ENCODE peak calls at places on chromosomes 1 and 21, in six cellular contexts. S is Right ventricle myocardium superior, X is A549, G is T-helper 2 cell, Z is putamen, M is NCI-H1092 treated with DMSO at 0.1 percent for 48 hours. F is an unnamed sample.

GRCh38 chr1:214934035-214934434 is 148.5 kb upstream of the KCNK2 start:
- DNase-seq in S (no peak), Z (no peak), G (no peak), X (no peak), M (no peak), F (no peak)

GRCh38 chr21:37878946-37879660 is 37.2 kb downstream of the KCNJ6 start:
- DNase-seq in Z (no peak), M (no peak), S (no peak), G (no peak), X (peak), F (no peak)

GRCh38 chr1:2248127-2248826 is 20.2 kb downstream of the SKI start:
- DNase-seq in X (no peak), M (no peak), G (no peak), S (peak), Z (no peak), F (no peak)

GRCh38 chr1:236750928-236751327 is 44.2 kb upstream of the MTR start:
- DNase-seq in G (no peak), Z (no peak), M (no peak), X (no peak), S (no peak), F (no peak)

GRCh38 chr1:228161381-228161780 is 4.2 kb upstream of the IBA57 start:
- DNase-seq in S (no peak), X (no peak), Z (no peak), M (no peak), G (no peak), F (no peak)

GRCh38 chr1:38571726-38572125 is 287.8 kb downstream of the RRAGC start:
- DNase-seq in Z (no peak), X (no peak), M (no peak), S (no peak), G (no peak), F (no peak)

GRCh38 chr1:111742938-111743549 is 3.8 kb upstream of the INKA2 start:
- DNase-seq in X (no peak), G (no peak), S (no peak), Z (no peak), M (no peak), F (no peak)

GRCh38 chr1:41418868-41419583 is 57.8 kb downstream of the FOXO6 start:
- DNase-seq in M (no peak), G (no peak), S (peak), Z (no peak), X (peak), F (no peak)

GRCh38 chr1:175072131-175072941 is 4.7 kb downstream of the TNN start:
- DNase-seq in S (peak), X (no peak), G (peak), Z (peak), M (no peak), F (no peak)

GRCh38 chr1:43525995-43526394 is 4.7 kb upstream of the PTPRF start:
- DNase-seq in G (no peak), M (no peak), X (peak), Z (no peak), S (no peak), F (no peak)

F was measured in activated T-helper 1 cell treated with Interleukin-2 at 50 U/mL for 16 hours.